ENCODE peak calls at places on chromosome 14, in six cellular contexts. One of them, this sample, is unnamed.

GRCh38 chr14:26394114-26394855 is 203.5 kb downstream of the NOVA1 start:
- DNase-seq in HL-60: no peak
- DNase-seq in A549: peak; percentile 8
- DNase-seq in RWPE1: no peak
- DNase-seq in MCF 10A: peak; percentile 1
- DNase-seq in CD8-positive, alpha-beta T cell: no peak
- DNase-seq in this sample: no peak

GRCh38 chr14:58426819-58427288 is 477 bp downstream of the TIMM9 start:
- DNase-seq in CD8-positive, alpha-beta T cell: peak; percentile 15
- DNase-seq in MCF 10A: peak; percentile 62
- DNase-seq in RWPE1: peak; percentile 28
- DNase-seq in A549: peak; percentile 56
- DNase-seq in HL-60: peak; percentile 45
- DNase-seq in this sample: peak; percentile 50

GRCh38 chr14:29926228-29926627 is 1.4 kb downstream of the PRKD1 start:
- DNase-seq in RWPE1: no peak
- DNase-seq in CD8-positive, alpha-beta T cell: no peak
- DNase-seq in MCF 10A: no peak
- DNase-seq in HL-60: no peak
- DNase-seq in A549: no peak
- DNase-seq in this sample: no peak

GRCh38 chr14:70665448-70666363 is 24.0 kb downstream of the TTC9 start:
- DNase-seq in HL-60: no peak
- DNase-seq in MCF 10A: peak; percentile 53
- DNase-seq in CD8-positive, alpha-beta T cell: no peak
- DNase-seq in RWPE1: peak; percentile 74
- DNase-seq in A549: peak; percentile 50
- DNase-seq in this sample: peak; percentile 84

GRCh38 chr14:32666310-32666709 is 272.4 kb upstream of the NPAS3 start:
- DNase-seq in CD8-positive, alpha-beta T cell: no peak
- DNase-seq in MCF 10A: no peak
- DNase-seq in RWPE1: no peak
- DNase-seq in HL-60: no peak
- DNase-seq in A549: no peak
- DNase-seq in this sample: no peak

GRCh38 chr14:59093889-59094288 is 94.6 kb upstream of the DAAM1 start:
- DNase-seq in HL-60: no peak
- DNase-seq in A549: no peak
- DNase-seq in MCF 10A: no peak
- DNase-seq in CD8-positive, alpha-beta T cell: no peak
- DNase-seq in RWPE1: no peak
- DNase-seq in this sample: no peak

GRCh38 chr14:57865066-57865449 is 834 bp downstream of the SLC35F4 start:
- DNase-seq in A549: no peak
- DNase-seq in RWPE1: no peak
- DNase-seq in HL-60: no peak
- DNase-seq in MCF 10A: no peak
- DNase-seq in CD8-positive, alpha-beta T cell: no peak
- DNase-seq in this sample: no peak

GRCh38 chr14:51118993-51119392 is 24.1 kb upstream of the TRIM9 start:
- DNase-seq in HL-60: no peak
- DNase-seq in A549: no peak
- DNase-seq in CD8-positive, alpha-beta T cell: no peak
- DNase-seq in RWPE1: no peak
- DNase-seq in MCF 10A: no peak
- DNase-seq in this sample: no peak

GRCh38 chr14:34484726-34485125 is 22.7 kb upstream of the SPTSSA start:
- DNase-seq in A549: no peak
- DNase-seq in MCF 10A: no peak
- DNase-seq in RWPE1: no peak
- DNase-seq in HL-60: no peak
- DNase-seq in CD8-positive, alpha-beta T cell: no peak
- DNase-seq in this sample: no peak

GRCh38 chr14:100782516-100783320 is 43.2 kb upstream of the MEG3 start:
- DNase-seq in CD8-positive, alpha-beta T cell: no peak
- DNase-seq in MCF 10A: no peak
- DNase-seq in A549: no peak
- DNase-seq in HL-60: no peak
- DNase-seq in RWPE1: no peak
- DNase-seq in this sample: no peak

GRCh38 chr14:76904100-76904739 is 78.0 kb downstream of the LRRC74A start:
- DNase-seq in MCF 10A: peak; percentile 78
- DNase-seq in A549: no peak
- DNase-seq in RWPE1: no peak
- DNase-seq in HL-60: no peak
- DNase-seq in CD8-positive, alpha-beta T cell: no peak
- DNase-seq in this sample: no peak

GRCh38 chr14:49959822-49960408 is 67.0 kb downstream of the ARF6 start:
- DNase-seq in HL-60: no peak
- DNase-seq in CD8-positive, alpha-beta T cell: no peak
- DNase-seq in RWPE1: no peak
- DNase-seq in A549: no peak
- DNase-seq in MCF 10A: no peak
- DNase-seq in this sample: no peak

GRCh38 chr14:86626530-86626929 is 1096.6 kb downstream of the FLRT2 start:
- DNase-seq in CD8-positive, alpha-beta T cell: no peak
- DNase-seq in RWPE1: no peak
- DNase-seq in MCF 10A: no peak
- DNase-seq in HL-60: no peak
- DNase-seq in A549: no peak
- DNase-seq in this sample: no peak

GRCh38 chr14:82661258-82661657 is 1127.6 kb upstream of the SEL1L start:
- DNase-seq in CD8-positive, alpha-beta T cell: no peak
- DNase-seq in A549: no peak
- DNase-seq in RWPE1: no peak
- DNase-seq in MCF 10A: no peak
- DNase-seq in HL-60: no peak
- DNase-seq in this sample: no peak

GRCh38 chr14:94426526-94426925 is 26.1 kb downstream of the SERPINA11 start:
- DNase-seq in A549: no peak
- DNase-seq in HL-60: no peak
- DNase-seq in MCF 10A: no peak
- DNase-seq in RWPE1: no peak
- DNase-seq in CD8-positive, alpha-beta T cell: no peak
- DNase-seq in this sample: no peak

GRCh38 chr14:74934476-74935339 is 11.6 kb upstream of the RPS6KL1 start:
- DNase-seq in CD8-positive, alpha-beta T cell: no peak
- DNase-seq in RWPE1: no peak
- DNase-seq in MCF 10A: no peak
- DNase-seq in HL-60: no peak
- DNase-seq in A549: no peak
- DNase-seq in this sample: no peak

GRCh38 chr14:57486767-57487379 is 6.8 kb downstream of the CCDC198 start:
- DNase-seq in RWPE1: peak; percentile 50
- DNase-seq in A549: no peak
- DNase-seq in MCF 10A: peak; percentile 64
- DNase-seq in CD8-positive, alpha-beta T cell: no peak
- DNase-seq in HL-60: no peak
- DNase-seq in this sample: peak; percentile 17

GRCh38 chr14:28142400-28143015 is 624.1 kb upstream of the FOXG1 start:
- DNase-seq in MCF 10A: peak; percentile 44
- DNase-seq in HL-60: no peak
- DNase-seq in CD8-positive, alpha-beta T cell: no peak
- DNase-seq in RWPE1: peak; percentile 3
- DNase-seq in A549: no peak
- DNase-seq in this sample: peak; percentile 16

GRCh38 chr14:84520711-84521338 is 1009.1 kb upstream of the FLRT2 start:
- DNase-seq in HL-60: no peak
- DNase-seq in RWPE1: no peak
- DNase-seq in A549: no peak
- DNase-seq in CD8-positive, alpha-beta T cell: no peak
- DNase-seq in MCF 10A: peak; percentile 24
- DNase-seq in this sample: no peak

GRCh38 chr14:51304956-51305355 is 64.9 kb downstream of the TMX1 start:
- DNase-seq in RWPE1: peak; percentile 73
- DNase-seq in CD8-positive, alpha-beta T cell: no peak
- DNase-seq in A549: peak; percentile 25
- DNase-seq in HL-60: no peak
- DNase-seq in MCF 10A: peak; percentile 56
- DNase-seq in this sample: no peak

GRCh38 chr14:44657688-44658388 is 150.8 kb upstream of the FSCB start:
- DNase-seq in A549: no peak
- DNase-seq in HL-60: no peak
- DNase-seq in MCF 10A: peak; percentile 45
- DNase-seq in CD8-positive, alpha-beta T cell: no peak
- DNase-seq in RWPE1: no peak
- DNase-seq in this sample: no peak

GRCh38 chr14:20934148-20934762 is 21.0 kb upstream of the RNASE2 start:
- DNase-seq in A549: peak; percentile 19
- DNase-seq in HL-60: no peak
- DNase-seq in RWPE1: no peak
- DNase-seq in MCF 10A: peak; percentile 22
- DNase-seq in CD8-positive, alpha-beta T cell: no peak
- DNase-seq in this sample: peak; percentile 7
- TF ChIP-seq CTCF in A549: peak; percentile 30
- TF ChIP-seq CTCF in HL-60: no peak
- TF ChIP-seq CTCF in RWPE1: peak; percentile 36
- TF ChIP-seq CTCF in MCF 10A: peak; percentile 17
- TF ChIP-seq CTCF in CD8-positive, alpha-beta T cell: peak; percentile 28
- TF ChIP-seq CTCF in this sample: no peak

DNA sequence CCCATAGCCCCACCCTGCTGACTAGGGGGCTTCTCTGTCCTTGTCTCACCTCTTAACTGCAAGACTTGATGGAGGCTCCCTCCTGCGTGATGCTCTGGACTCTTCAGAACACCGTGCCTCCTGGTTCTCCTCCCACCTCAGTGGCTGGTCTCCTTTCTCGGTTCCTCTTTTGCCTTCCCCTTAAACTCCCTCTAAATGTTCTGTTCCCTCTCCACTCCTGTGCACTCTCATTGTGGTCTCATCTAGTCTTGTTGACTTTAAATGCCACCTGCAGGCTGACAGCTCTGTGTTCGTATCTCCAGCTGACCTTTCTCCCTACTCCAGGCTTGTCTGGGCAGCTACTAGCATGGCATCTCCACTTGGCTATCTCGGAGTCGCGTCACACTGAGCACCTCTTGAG is 28.3 kb downstream of the DYNC1H1 start:
- DNase-seq in RWPE1: no peak
- DNase-seq in MCF 10A: no peak
- DNase-seq in HL-60: peak; percentile 13
- DNase-seq in A549: no peak
- DNase-seq in CD8-positive, alpha-beta T cell: no peak
- DNase-seq in this sample: no peak
- TF ChIP-seq CTCF in RWPE1: no peak
- TF ChIP-seq CTCF in MCF 10A: no peak
- TF ChIP-seq CTCF in HL-60: no peak
- TF ChIP-seq CTCF in A549: no peak
- TF ChIP-seq CTCF in CD8-positive, alpha-beta T cell: no peak
- TF ChIP-seq CTCF in this sample: no peak

GRCh38 chr14:23443881-23444280 is 8.4 kb upstream of the MYH7 start:
- DNase-seq in RWPE1: no peak
- DNase-seq in HL-60: no peak
- DNase-seq in MCF 10A: no peak
- DNase-seq in CD8-positive, alpha-beta T cell: no peak
- DNase-seq in A549: no peak
- DNase-seq in this sample: no peak
- TF ChIP-seq CTCF in RWPE1: no peak
- TF ChIP-seq CTCF in HL-60: no peak
- TF ChIP-seq CTCF in MCF 10A: no peak
- TF ChIP-seq CTCF in CD8-positive, alpha-beta T cell: no peak
- TF ChIP-seq CTCF in A549: no peak
- TF ChIP-seq CTCF in this sample: no peak

GRCh38 chr14:37170237-37170636 is 2.2 kb downstream of the SLC25A21 start:
- DNase-seq in MCF 10A: no peak
- DNase-seq in CD8-positive, alpha-beta T cell: no peak
- DNase-seq in HL-60: no peak
- DNase-seq in RWPE1: no peak
- DNase-seq in A549: no peak
- DNase-seq in this sample: no peak

GRCh38 chr14:37170993-37171392 is 1.4 kb downstream of the SLC25A21 start:
- DNase-seq in CD8-positive, alpha-beta T cell: no peak
- DNase-seq in HL-60: no peak
- DNase-seq in A549: no peak
- DNase-seq in MCF 10A: no peak
- DNase-seq in RWPE1: no peak
- DNase-seq in this sample: no peak

GRCh38 chr14:37172936-37173613 is 669 bp upstream of the SLC25A21 start:
- DNase-seq in MCF 10A: no peak
- DNase-seq in RWPE1: no peak
- DNase-seq in HL-60: no peak
- DNase-seq in A549: no peak
- DNase-seq in CD8-positive, alpha-beta T cell: no peak
- DNase-seq in this sample: no peak

GRCh38 chr14:37171678-37172023 is 755 bp downstream of the SLC25A21 start:
- DNase-seq in MCF 10A: no peak
- DNase-seq in HL-60: no peak
- DNase-seq in RWPE1: no peak
- DNase-seq in A549: no peak
- DNase-seq in CD8-positive, alpha-beta T cell: no peak
- DNase-seq in this sample: no peak

GRCh38 chr14:37172024-37172869 is at the start of gene SLC25A21:
- DNase-seq in A549: peak; percentile 90
- DNase-seq in HL-60: no peak
- DNase-seq in RWPE1: peak; percentile 85
- DNase-seq in CD8-positive, alpha-beta T cell: no peak
- DNase-seq in MCF 10A: peak; percentile 85
- DNase-seq in this sample: peak; percentile 84
- TF ChIP-seq CTCF in A549: no peak
- TF ChIP-seq CTCF in HL-60: no peak
- TF ChIP-seq CTCF in RWPE1: no peak
- TF ChIP-seq CTCF in CD8-positive, alpha-beta T cell: no peak
- TF ChIP-seq CTCF in MCF 10A: peak; percentile 11
- TF ChIP-seq CTCF in this sample: no peak

GRCh38 chr14:60647081-60647836 is 2.0 kb downstream of the SIX1 start:
- DNase-seq in CD8-positive, alpha-beta T cell: no peak
- DNase-seq in A549: no peak
- DNase-seq in HL-60: no peak
- DNase-seq in MCF 10A: no peak
- DNase-seq in RWPE1: peak; percentile 60
- DNase-seq in this sample: peak; percentile 36

GRCh38 chr14:60648934-60649814 is at the start of gene SIX1:
- DNase-seq in CD8-positive, alpha-beta T cell: no peak
- DNase-seq in A549: peak; percentile 95
- DNase-seq in RWPE1: peak; percentile 94
- DNase-seq in MCF 10A: peak; percentile 83
- DNase-seq in HL-60: peak; percentile 28
- DNase-seq in this sample: peak; percentile 86

GRCh38 chr14:60649815-60650381 is 621 bp upstream of the SIX1 start:
- DNase-seq in RWPE1: peak; percentile 25
- DNase-seq in A549: no peak
- DNase-seq in CD8-positive, alpha-beta T cell: no peak
- DNase-seq in MCF 10A: no peak
- DNase-seq in HL-60: no peak
- DNase-seq in this sample: no peak

GRCh38 chr14:60647837-60648168 is 1.5 kb downstream of the SIX1 start:
- DNase-seq in A549: no peak
- DNase-seq in RWPE1: no peak
- DNase-seq in HL-60: no peak
- DNase-seq in MCF 10A: no peak
- DNase-seq in CD8-positive, alpha-beta T cell: no peak
- DNase-seq in this sample: no peak

GRCh38 chr14:60648169-60648933 is 926 bp downstream of the SIX1 start:
- DNase-seq in MCF 10A: no peak
- DNase-seq in A549: peak; percentile 51
- DNase-seq in CD8-positive, alpha-beta T cell: no peak
- DNase-seq in HL-60: no peak
- DNase-seq in RWPE1: peak; percentile 24
- DNase-seq in this sample: peak; percentile 38
- TF ChIP-seq CTCF in MCF 10A: no peak
- TF ChIP-seq CTCF in A549: peak; percentile 15
- TF ChIP-seq CTCF in CD8-positive, alpha-beta T cell: no peak
- TF ChIP-seq CTCF in HL-60: no peak
- TF ChIP-seq CTCF in RWPE1: peak; percentile 44
- TF ChIP-seq CTCF in this sample: no peak

GRCh38 chr14:61041704-61042103 is 60.7 kb downstream of the SLC38A6 start:
- DNase-seq in CD8-positive, alpha-beta T cell: no peak
- DNase-seq in HL-60: no peak
- DNase-seq in A549: no peak
- DNase-seq in MCF 10A: no peak
- DNase-seq in RWPE1: no peak
- DNase-seq in this sample: no peak
- TF ChIP-seq CTCF in CD8-positive, alpha-beta T cell: no peak
- TF ChIP-seq CTCF in HL-60: no peak
- TF ChIP-seq CTCF in A549: no peak
- TF ChIP-seq CTCF in MCF 10A: no peak
- TF ChIP-seq CTCF in RWPE1: no peak
- TF ChIP-seq CTCF in this sample: no peak